ENCODE peak calls at places on chromosomes 2 and 18, in five cellular contexts. One of them, this sample, is unnamed.

GRCh38 chr2:188902906-188903305 is 71.3 kb upstream of the COL3A1 start:
- DNase-seq in activated CD4-positive, alpha-beta T cell treated with anti-CD3 and anti-CD28 coated beads for 48 hours: no peak
- DNase-seq in mesendoderm: no peak
- DNase-seq in stimulated activated CD8-positive, alpha-beta memory T cell treated with anti-CD3 and anti-CD28 coated beads, Interleukin-15, amount 100 ng/mL, for 1 hour: no peak
- DNase-seq in glomerular endothelial cell: peak; percentile 27
- DNase-seq in this sample: no peak

GRCh38 chr2:211086049-211086448 is 529.6 kb downstream of the CPS1 start:
- DNase-seq in mesendoderm: peak; percentile 19
- DNase-seq in activated CD4-positive, alpha-beta T cell treated with anti-CD3 and anti-CD28 coated beads for 48 hours: no peak
- DNase-seq in glomerular endothelial cell: no peak
- DNase-seq in stimulated activated CD8-positive, alpha-beta memory T cell treated with anti-CD3 and anti-CD28 coated beads, Interleukin-15, amount 100 ng/mL, for 1 hour: no peak
- DNase-seq in this sample: no peak

GRCh38 chr18:10015288-10015701 is 101.5 kb downstream of the VAPA start:
- DNase-seq in activated CD4-positive, alpha-beta T cell treated with anti-CD3 and anti-CD28 coated beads for 48 hours: no peak
- DNase-seq in stimulated activated CD8-positive, alpha-beta memory T cell treated with anti-CD3 and anti-CD28 coated beads, Interleukin-15, amount 100 ng/mL, for 1 hour: no peak
- DNase-seq in glomerular endothelial cell: no peak
- DNase-seq in mesendoderm: no peak
- DNase-seq in this sample: no peak

GRCh38 chr2:208006833-208007232 is 18.5 kb downstream of the PLEKHM3 start:
- DNase-seq in activated CD4-positive, alpha-beta T cell treated with anti-CD3 and anti-CD28 coated beads for 48 hours: peak; percentile 7
- DNase-seq in glomerular endothelial cell: no peak
- DNase-seq in mesendoderm: no peak
- DNase-seq in stimulated activated CD8-positive, alpha-beta memory T cell treated with anti-CD3 and anti-CD28 coated beads, Interleukin-15, amount 100 ng/mL, for 1 hour: no peak
- DNase-seq in this sample: no peak

GRCh38 chr2:98805412-98806265 is 74.7 kb upstream of the MGAT4A start:
- DNase-seq in activated CD4-positive, alpha-beta T cell treated with anti-CD3 and anti-CD28 coated beads for 48 hours: no peak
- DNase-seq in stimulated activated CD8-positive, alpha-beta memory T cell treated with anti-CD3 and anti-CD28 coated beads, Interleukin-15, amount 100 ng/mL, for 1 hour: no peak
- DNase-seq in mesendoderm: peak; percentile 49
- DNase-seq in glomerular endothelial cell: no peak
- DNase-seq in this sample: no peak

GRCh38 chr2:200086911-200087310 is 131.5 kb downstream of the MAIP1 start:
- DNase-seq in glomerular endothelial cell: no peak
- DNase-seq in stimulated activated CD8-positive, alpha-beta memory T cell treated with anti-CD3 and anti-CD28 coated beads, Interleukin-15, amount 100 ng/mL, for 1 hour: no peak
- DNase-seq in activated CD4-positive, alpha-beta T cell treated with anti-CD3 and anti-CD28 coated beads for 48 hours: no peak
- DNase-seq in mesendoderm: no peak
- DNase-seq in this sample: peak; percentile 83

GRCh38 chr2:215900203-215900611 is 113.1 kb downstream of the MREG start:
- DNase-seq in activated CD4-positive, alpha-beta T cell treated with anti-CD3 and anti-CD28 coated beads for 48 hours: no peak
- DNase-seq in mesendoderm: no peak
- DNase-seq in glomerular endothelial cell: no peak
- DNase-seq in stimulated activated CD8-positive, alpha-beta memory T cell treated with anti-CD3 and anti-CD28 coated beads, Interleukin-15, amount 100 ng/mL, for 1 hour: no peak
- DNase-seq in this sample: no peak

GRCh38 chr2:138455275-138455674 is 46.3 kb upstream of the SPOPL start:
- DNase-seq in mesendoderm: no peak
- DNase-seq in glomerular endothelial cell: no peak
- DNase-seq in activated CD4-positive, alpha-beta T cell treated with anti-CD3 and anti-CD28 coated beads for 48 hours: no peak
- DNase-seq in stimulated activated CD8-positive, alpha-beta memory T cell treated with anti-CD3 and anti-CD28 coated beads, Interleukin-15, amount 100 ng/mL, for 1 hour: no peak
- DNase-seq in this sample: no peak

GRCh38 chr2:236572482-236572881 is 2.9 kb downstream of the ACKR3 start:
- DNase-seq in stimulated activated CD8-positive, alpha-beta memory T cell treated with anti-CD3 and anti-CD28 coated beads, Interleukin-15, amount 100 ng/mL, for 1 hour: no peak
- DNase-seq in activated CD4-positive, alpha-beta T cell treated with anti-CD3 and anti-CD28 coated beads for 48 hours: no peak
- DNase-seq in mesendoderm: peak; percentile 42
- DNase-seq in glomerular endothelial cell: no peak
- DNase-seq in this sample: no peak

GRCh38 chr2:168345601-168346000 is 98.2 kb upstream of the STK39 start:
- DNase-seq in glomerular endothelial cell: no peak
- DNase-seq in activated CD4-positive, alpha-beta T cell treated with anti-CD3 and anti-CD28 coated beads for 48 hours: no peak
- DNase-seq in mesendoderm: no peak
- DNase-seq in stimulated activated CD8-positive, alpha-beta memory T cell treated with anti-CD3 and anti-CD28 coated beads, Interleukin-15, amount 100 ng/mL, for 1 hour: no peak
- DNase-seq in this sample: no peak

GRCh38 chr2:120177011-120177621 is 46.1 kb downstream of the TMEM185B start:
- DNase-seq in stimulated activated CD8-positive, alpha-beta memory T cell treated with anti-CD3 and anti-CD28 coated beads, Interleukin-15, amount 100 ng/mL, for 1 hour: peak; percentile 46
- DNase-seq in glomerular endothelial cell: no peak
- DNase-seq in activated CD4-positive, alpha-beta T cell treated with anti-CD3 and anti-CD28 coated beads for 48 hours: peak; percentile 85
- DNase-seq in mesendoderm: peak; percentile 18
- DNase-seq in this sample: no peak

GRCh38 chr2:137206064-137206463 is 440.7 kb downstream of the THSD7B start:
- DNase-seq in mesendoderm: peak; percentile 18
- DNase-seq in activated CD4-positive, alpha-beta T cell treated with anti-CD3 and anti-CD28 coated beads for 48 hours: no peak
- DNase-seq in glomerular endothelial cell: no peak
- DNase-seq in stimulated activated CD8-positive, alpha-beta memory T cell treated with anti-CD3 and anti-CD28 coated beads, Interleukin-15, amount 100 ng/mL, for 1 hour: no peak
- DNase-seq in this sample: no peak

GRCh38 chr2:117940436-117940835 is 73.4 kb downstream of the CCDC93 start:
- DNase-seq in mesendoderm: no peak
- DNase-seq in activated CD4-positive, alpha-beta T cell treated with anti-CD3 and anti-CD28 coated beads for 48 hours: no peak
- DNase-seq in stimulated activated CD8-positive, alpha-beta memory T cell treated with anti-CD3 and anti-CD28 coated beads, Interleukin-15, amount 100 ng/mL, for 1 hour: no peak
- DNase-seq in glomerular endothelial cell: no peak
- DNase-seq in this sample: no peak

GRCh38 chr18:6624271-6624670 is 105.2 kb upstream of the ARHGAP28 start:
- DNase-seq in glomerular endothelial cell: no peak
- DNase-seq in mesendoderm: peak; percentile 55
- DNase-seq in stimulated activated CD8-positive, alpha-beta memory T cell treated with anti-CD3 and anti-CD28 coated beads, Interleukin-15, amount 100 ng/mL, for 1 hour: no peak
- DNase-seq in activated CD4-positive, alpha-beta T cell treated with anti-CD3 and anti-CD28 coated beads for 48 hours: no peak
- DNase-seq in this sample: no peak

GRCh38 chr2:39024833-39025232 is 96.0 kb downstream of the SOS1 start:
- DNase-seq in activated CD4-positive, alpha-beta T cell treated with anti-CD3 and anti-CD28 coated beads for 48 hours: no peak
- DNase-seq in mesendoderm: no peak
- DNase-seq in stimulated activated CD8-positive, alpha-beta memory T cell treated with anti-CD3 and anti-CD28 coated beads, Interleukin-15, amount 100 ng/mL, for 1 hour: no peak
- DNase-seq in glomerular endothelial cell: no peak
- DNase-seq in this sample: no peak

GRCh38 chr18:33123852-33124251 is 316.7 kb downstream of the CCDC178 start:
- DNase-seq in glomerular endothelial cell: no peak
- DNase-seq in stimulated activated CD8-positive, alpha-beta memory T cell treated with anti-CD3 and anti-CD28 coated beads, Interleukin-15, amount 100 ng/mL, for 1 hour: no peak
- DNase-seq in activated CD4-positive, alpha-beta T cell treated with anti-CD3 and anti-CD28 coated beads for 48 hours: no peak
- DNase-seq in mesendoderm: no peak
- DNase-seq in this sample: no peak

GRCh38 chr2:207528980-207529329 is 807 bp upstream of the CREB1 start:
- DNase-seq in activated CD4-positive, alpha-beta T cell treated with anti-CD3 and anti-CD28 coated beads for 48 hours: peak; percentile 65
- DNase-seq in stimulated activated CD8-positive, alpha-beta memory T cell treated with anti-CD3 and anti-CD28 coated beads, Interleukin-15, amount 100 ng/mL, for 1 hour: peak; percentile 39
- DNase-seq in glomerular endothelial cell: no peak
- DNase-seq in mesendoderm: peak; percentile 51
- DNase-seq in this sample: no peak

GRCh38 chr2:43184339-43184895 is 42.0 kb downstream of the ZFP36L2 start:
- DNase-seq in stimulated activated CD8-positive, alpha-beta memory T cell treated with anti-CD3 and anti-CD28 coated beads, Interleukin-15, amount 100 ng/mL, for 1 hour: no peak
- DNase-seq in glomerular endothelial cell: no peak
- DNase-seq in activated CD4-positive, alpha-beta T cell treated with anti-CD3 and anti-CD28 coated beads for 48 hours: peak; percentile 73
- DNase-seq in mesendoderm: no peak
- DNase-seq in this sample: no peak

GRCh38 chr2:9897331-9897737 is 54.1 kb downstream of the TAF1B start:
- DNase-seq in activated CD4-positive, alpha-beta T cell treated with anti-CD3 and anti-CD28 coated beads for 48 hours: peak; percentile 87
- DNase-seq in stimulated activated CD8-positive, alpha-beta memory T cell treated with anti-CD3 and anti-CD28 coated beads, Interleukin-15, amount 100 ng/mL, for 1 hour: no peak
- DNase-seq in glomerular endothelial cell: peak; percentile 39
- DNase-seq in mesendoderm: peak; percentile 29
- DNase-seq in this sample: no peak

GRCh38 chr18:45871655-45872054 is 46.2 kb downstream of the SIGLEC15 start:
- DNase-seq in activated CD4-positive, alpha-beta T cell treated with anti-CD3 and anti-CD28 coated beads for 48 hours: no peak
- DNase-seq in stimulated activated CD8-positive, alpha-beta memory T cell treated with anti-CD3 and anti-CD28 coated beads, Interleukin-15, amount 100 ng/mL, for 1 hour: no peak
- DNase-seq in mesendoderm: no peak
- DNase-seq in glomerular endothelial cell: no peak
- DNase-seq in this sample: no peak

GRCh38 chr2:48471048-48471474 is 58.9 kb upstream of the STON1 start:
- DNase-seq in mesendoderm: peak; percentile 80
- DNase-seq in stimulated activated CD8-positive, alpha-beta memory T cell treated with anti-CD3 and anti-CD28 coated beads, Interleukin-15, amount 100 ng/mL, for 1 hour: no peak
- DNase-seq in glomerular endothelial cell: peak; percentile 34
- DNase-seq in activated CD4-positive, alpha-beta T cell treated with anti-CD3 and anti-CD28 coated beads for 48 hours: no peak
- DNase-seq in this sample: no peak

GRCh38 chr2:27051902-27052645 is 606 bp downstream of the AGBL5 start:
- DNase-seq in glomerular endothelial cell: no peak
- DNase-seq in mesendoderm: peak; percentile 23
- DNase-seq in activated CD4-positive, alpha-beta T cell treated with anti-CD3 and anti-CD28 coated beads for 48 hours: peak; percentile 36
- DNase-seq in stimulated activated CD8-positive, alpha-beta memory T cell treated with anti-CD3 and anti-CD28 coated beads, Interleukin-15, amount 100 ng/mL, for 1 hour: no peak
- DNase-seq in this sample: peak; percentile 15

GRCh38 chr2:55418512-55419235 is 982 bp downstream of the CCDC88A start:
- DNase-seq in stimulated activated CD8-positive, alpha-beta memory T cell treated with anti-CD3 and anti-CD28 coated beads, Interleukin-15, amount 100 ng/mL, for 1 hour: no peak
- DNase-seq in glomerular endothelial cell: no peak
- DNase-seq in activated CD4-positive, alpha-beta T cell treated with anti-CD3 and anti-CD28 coated beads for 48 hours: no peak
- DNase-seq in mesendoderm: peak; percentile 18
- DNase-seq in this sample: peak; percentile 8

This sample was measured in cerebellum.